ENCODE peak calls at places on chromosomes 12 and 14, in five cellular contexts. One of them, this sample, is unnamed.

GRCh38 chr14:35895256-35895655 is 69.1 kb downstream of the BRMS1L start:
- DNase-seq in mesenchymal stem cell: no peak
- DNase-seq in astrocyte: no peak
- DNase-seq in DND-41: no peak
- DNase-seq in fibroblast of lung: no peak
- DNase-seq in this sample: no peak

GRCh38 chr14:20551606-20552005 is 9.2 kb downstream of the RNASE9 start:
- DNase-seq in mesenchymal stem cell: no peak
- DNase-seq in astrocyte: no peak
- DNase-seq in DND-41: no peak
- DNase-seq in fibroblast of lung: no peak
- DNase-seq in this sample: no peak

GRCh38 chr12:88834226-88834625 is 254.0 kb upstream of the KITLG start:
- DNase-seq in mesenchymal stem cell: no peak
- DNase-seq in astrocyte: peak
- DNase-seq in DND-41: no peak
- DNase-seq in fibroblast of lung: peak
- DNase-seq in this sample: peak

GRCh38 chr12:102429211-102429610 is 51.2 kb downstream of the IGF1 start:
- DNase-seq in mesenchymal stem cell: no peak
- DNase-seq in astrocyte: no peak
- DNase-seq in DND-41: no peak
- DNase-seq in fibroblast of lung: no peak
- DNase-seq in this sample: no peak

GRCh38 chr14:24441904-24442239 is 704 bp downstream of the SDR39U1 start:
- DNase-seq in mesenchymal stem cell: no peak
- DNase-seq in astrocyte: peak
- DNase-seq in DND-41: no peak
- DNase-seq in fibroblast of lung: peak
- DNase-seq in this sample: no peak

GRCh38 chr12:106753526-106753925 is 21.0 kb upstream of the RIC8B start:
- DNase-seq in mesenchymal stem cell: no peak
- DNase-seq in astrocyte: no peak
- DNase-seq in DND-41: no peak
- DNase-seq in fibroblast of lung: no peak
- DNase-seq in this sample: no peak

GRCh38 chr14:105072892-105073719 is 7.9 kb upstream of the GPR132 start:
- DNase-seq in mesenchymal stem cell: no peak
- DNase-seq in astrocyte: no peak
- DNase-seq in DND-41: no peak
- DNase-seq in fibroblast of lung: no peak
- DNase-seq in this sample: no peak

GRCh38 chr12:46266869-46267617 is 1.8 kb downstream of the SLC38A1 start:
- DNase-seq in mesenchymal stem cell: peak
- DNase-seq in astrocyte: peak
- DNase-seq in DND-41: peak
- DNase-seq in fibroblast of lung: peak
- DNase-seq in this sample: peak

GRCh38 chr14:56659361-56659760 is 79.8 kb downstream of the TMEM260 start:
- DNase-seq in mesenchymal stem cell: no peak
- DNase-seq in astrocyte: no peak
- DNase-seq in DND-41: no peak
- DNase-seq in fibroblast of lung: no peak
- DNase-seq in this sample: no peak

GRCh38 chr12:124125472-124125871 is 152.5 kb downstream of the ZNF664 start:
- DNase-seq in mesenchymal stem cell: peak
- DNase-seq in astrocyte: peak
- DNase-seq in DND-41: no peak
- DNase-seq in fibroblast of lung: peak
- DNase-seq in this sample: peak

GRCh38 chr12:59724011-59724703 is 128.3 kb downstream of the SLC16A7 start:
- DNase-seq in mesenchymal stem cell: no peak
- DNase-seq in astrocyte: no peak
- DNase-seq in DND-41: no peak
- DNase-seq in fibroblast of lung: no peak
- DNase-seq in this sample: no peak

GRCh38 chr14:39229601-39230110 is 4.1 kb upstream of the MIA2 start:
- DNase-seq in mesenchymal stem cell: no peak
- DNase-seq in astrocyte: no peak
- DNase-seq in DND-41: no peak
- DNase-seq in fibroblast of lung: no peak
- DNase-seq in this sample: no peak

GRCh38 chr14:67464377-67464776 is 24.1 kb downstream of the TMEM229B start:
- DNase-seq in mesenchymal stem cell: no peak
- DNase-seq in astrocyte: no peak
- DNase-seq in DND-41: peak
- DNase-seq in fibroblast of lung: no peak
- DNase-seq in this sample: no peak

GRCh38 chr14:85528882-85529585 is 910 bp upstream of the FLRT2 start:
- DNase-seq in mesenchymal stem cell: peak
- DNase-seq in astrocyte: peak
- DNase-seq in DND-41: no peak
- DNase-seq in fibroblast of lung: peak
- DNase-seq in this sample: peak

GRCh38 chr14:22908601-22909000 is 10.3 kb downstream of the RBM23 start:
- DNase-seq in mesenchymal stem cell: peak
- DNase-seq in astrocyte: no peak
- DNase-seq in DND-41: no peak
- DNase-seq in fibroblast of lung: no peak
- DNase-seq in this sample: no peak

GRCh38 chr14:64745511-64746041 is 41.4 kb downstream of the PLEKHG3 start:
- DNase-seq in mesenchymal stem cell: peak
- DNase-seq in astrocyte: peak
- DNase-seq in DND-41: no peak
- DNase-seq in fibroblast of lung: no peak
- DNase-seq in this sample: no peak

GRCh38 chr14:102527255-102528232 is 18.0 kb upstream of the ANKRD9 start:
- DNase-seq in mesenchymal stem cell: no peak
- DNase-seq in astrocyte: no peak
- DNase-seq in DND-41: no peak
- DNase-seq in fibroblast of lung: peak
- DNase-seq in this sample: peak

GRCh38 chr14:50230601-50231474 is 540 bp downstream of the SOS2 start:
- DNase-seq in mesenchymal stem cell: peak
- DNase-seq in astrocyte: peak
- DNase-seq in DND-41: peak
- DNase-seq in fibroblast of lung: peak
- DNase-seq in this sample: peak

GRCh38 chr14:104383088-104383805 is 196.3 kb upstream of the C14orf180 start:
- DNase-seq in mesenchymal stem cell: no peak
- DNase-seq in astrocyte: no peak
- DNase-seq in DND-41: no peak
- DNase-seq in fibroblast of lung: no peak
- DNase-seq in this sample: no peak

GRCh38 chr14:103074699-103075341 is 9.2 kb upstream of the LBHD2 start:
- DNase-seq in mesenchymal stem cell: no peak
- DNase-seq in astrocyte: no peak
- DNase-seq in DND-41: no peak
- DNase-seq in fibroblast of lung: no peak
- DNase-seq in this sample: no peak

GRCh38 chr12:54352891-54353874 is 11.1 kb downstream of the GPR84 start:
- DNase-seq in mesenchymal stem cell: peak
- DNase-seq in astrocyte: peak
- DNase-seq in DND-41: no peak
- DNase-seq in fibroblast of lung: peak
- DNase-seq in this sample: no peak

GRCh38 chr12:92899388-92900001 is 29.6 kb downstream of the EEA1 start:
- DNase-seq in mesenchymal stem cell: peak
- DNase-seq in astrocyte: peak
- DNase-seq in DND-41: no peak
- DNase-seq in fibroblast of lung: peak
- DNase-seq in this sample: peak

GRCh38 chr14:89292579-89293348 is 124.3 kb downstream of the FOXN3 start:
- DNase-seq in mesenchymal stem cell: no peak
- DNase-seq in astrocyte: no peak
- DNase-seq in DND-41: no peak
- DNase-seq in fibroblast of lung: no peak
- DNase-seq in this sample: no peak

GRCh38 chr12:69052613-69053408 is 119.8 kb upstream of the CPM start:
- DNase-seq in mesenchymal stem cell: peak
- DNase-seq in astrocyte: peak
- DNase-seq in DND-41: no peak
- DNase-seq in fibroblast of lung: peak
- DNase-seq in this sample: peak

GRCh38 chr12:116672842-116673516 is 64.9 kb downstream of the SPRING1 start:
- DNase-seq in mesenchymal stem cell: no peak
- DNase-seq in astrocyte: no peak
- DNase-seq in DND-41: peak
- DNase-seq in fibroblast of lung: no peak
- DNase-seq in this sample: no peak

GRCh38 chr14:99579077-99579836 is 24.8 kb downstream of the CCDC85C start:
- DNase-seq in mesenchymal stem cell: no peak
- DNase-seq in astrocyte: no peak
- DNase-seq in DND-41: no peak
- DNase-seq in fibroblast of lung: no peak
- DNase-seq in this sample: peak

GRCh38 chr12:46938071-46938678 is 112.4 kb upstream of the SLC38A4 start:
- DNase-seq in mesenchymal stem cell: no peak
- DNase-seq in astrocyte: peak
- DNase-seq in DND-41: no peak
- DNase-seq in fibroblast of lung: peak
- DNase-seq in this sample: peak

DNA sequence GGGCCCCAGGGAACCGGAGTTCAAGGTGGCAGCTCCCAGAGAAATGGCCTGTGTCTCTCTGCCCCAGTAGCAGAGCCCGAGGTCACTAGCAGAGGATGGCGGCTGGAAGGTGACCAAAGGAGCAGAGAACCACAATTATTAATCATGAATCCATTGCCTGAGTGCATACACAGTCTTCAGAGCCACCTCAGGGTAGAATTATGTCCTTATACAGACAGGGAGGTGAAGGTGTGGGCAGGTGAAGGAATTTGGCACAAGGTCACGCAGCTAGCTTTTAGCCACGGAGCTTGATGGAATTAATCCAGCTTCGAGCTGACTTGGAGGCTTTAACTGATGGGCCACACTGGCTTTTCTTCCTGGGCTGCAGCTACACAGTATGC is 93.2 kb downstream of the LRRC74A start:
- DNase-seq in mesenchymal stem cell: no peak
- DNase-seq in astrocyte: peak
- DNase-seq in DND-41: no peak
- DNase-seq in fibroblast of lung: peak
- DNase-seq in this sample: no peak
- H2AFZ ChIP-seq in mesenchymal stem cell: no peak
- H2AFZ ChIP-seq in astrocyte: no peak
- H2AFZ ChIP-seq in DND-41: peak
- H2AFZ ChIP-seq in fibroblast of lung: no peak
- H2AFZ ChIP-seq in this sample: peak

GRCh38 chr12:122909442-122910288 is 13.7 kb upstream of the VPS37B start:
- DNase-seq in mesenchymal stem cell: no peak
- DNase-seq in astrocyte: no peak
- DNase-seq in DND-41: no peak
- DNase-seq in fibroblast of lung: no peak
- DNase-seq in this sample: no peak
- H2AFZ ChIP-seq in mesenchymal stem cell: no peak
- H2AFZ ChIP-seq in astrocyte: peak
- H2AFZ ChIP-seq in DND-41: no peak
- H2AFZ ChIP-seq in fibroblast of lung: no peak
- H2AFZ ChIP-seq in this sample: peak

DNA sequence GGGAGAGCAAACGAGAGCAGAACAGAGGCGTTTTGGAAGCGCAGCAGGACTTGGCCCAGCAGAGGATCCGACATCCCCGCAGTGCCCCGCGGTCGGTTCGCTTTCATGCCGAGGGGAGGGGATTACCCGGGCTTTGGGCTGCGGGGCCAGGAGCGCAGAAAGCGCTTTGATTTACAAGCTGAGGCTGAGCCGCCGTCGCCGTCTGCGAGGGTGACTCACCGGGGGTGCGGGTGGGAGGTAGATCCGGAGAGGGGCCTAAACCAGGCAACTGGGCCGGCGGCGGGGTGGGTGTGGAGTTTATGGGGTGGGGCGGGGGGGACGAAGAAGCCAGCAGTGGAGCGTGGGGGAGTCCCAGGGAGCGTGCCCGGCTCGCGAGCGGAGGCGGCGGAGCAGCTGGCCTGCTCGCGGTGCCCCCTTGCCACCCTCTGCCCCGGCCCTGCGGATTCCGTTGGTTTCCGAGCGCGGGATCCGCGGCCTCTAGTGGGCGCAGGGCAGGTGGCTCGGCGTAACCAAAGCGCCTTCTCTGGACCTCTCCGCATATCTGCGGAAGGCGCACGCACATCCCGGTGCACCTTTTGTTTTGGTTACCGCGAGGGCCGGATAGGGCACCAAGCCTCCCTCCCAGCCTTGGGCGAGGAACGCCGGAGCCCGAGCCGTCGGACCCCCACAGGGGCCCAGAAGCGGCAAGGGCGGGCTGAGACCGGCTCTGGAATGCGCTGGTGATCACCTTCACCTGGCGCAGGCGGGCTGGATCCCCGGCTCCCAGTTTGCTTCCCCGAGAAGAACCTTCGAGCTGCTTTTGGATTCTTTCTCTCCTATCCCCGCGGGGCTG is 2.6 kb downstream of the SIX4 start:
- DNase-seq in mesenchymal stem cell: peak
- DNase-seq in astrocyte: peak
- DNase-seq in DND-41: no peak
- DNase-seq in fibroblast of lung: peak
- DNase-seq in this sample: peak
- H2AFZ ChIP-seq in mesenchymal stem cell: peak
- H2AFZ ChIP-seq in astrocyte: peak
- H2AFZ ChIP-seq in DND-41: peak
- H2AFZ ChIP-seq in fibroblast of lung: peak
- H2AFZ ChIP-seq in this sample: peak

DNA sequence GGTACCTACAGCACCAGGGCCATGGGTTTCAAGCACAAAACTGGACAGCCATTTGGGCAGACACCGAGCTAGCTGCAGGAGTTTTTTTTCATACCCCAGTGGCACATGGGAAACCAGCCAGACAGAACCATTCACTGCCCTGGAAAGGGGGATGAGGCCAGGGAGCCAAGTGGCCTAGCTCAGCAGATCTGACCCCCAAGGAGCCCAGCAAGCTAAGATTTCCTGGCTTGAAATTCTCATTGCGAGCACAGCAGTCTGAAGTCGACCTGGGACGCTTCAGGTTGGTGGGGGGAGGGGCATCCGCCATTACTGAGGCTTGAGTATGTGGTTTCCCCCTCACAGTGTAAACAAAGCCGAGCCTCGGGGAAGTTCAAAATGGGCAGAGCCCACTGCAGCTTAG is 81.2 kb upstream of the CCDC175 start:
- DNase-seq in mesenchymal stem cell: no peak
- DNase-seq in astrocyte: no peak
- DNase-seq in DND-41: no peak
- DNase-seq in fibroblast of lung: no peak
- DNase-seq in this sample: no peak
- H2AFZ ChIP-seq in mesenchymal stem cell: no peak
- H2AFZ ChIP-seq in astrocyte: no peak
- H2AFZ ChIP-seq in DND-41: no peak
- H2AFZ ChIP-seq in fibroblast of lung: no peak
- H2AFZ ChIP-seq in this sample: no peak

GRCh38 chr14:54652890-54653201 is 85.9 kb downstream of the SAMD4A start:
- DNase-seq in mesenchymal stem cell: no peak
- DNase-seq in astrocyte: no peak
- DNase-seq in DND-41: no peak
- DNase-seq in fibroblast of lung: no peak
- DNase-seq in this sample: no peak
- H2AFZ ChIP-seq in mesenchymal stem cell: no peak
- H2AFZ ChIP-seq in astrocyte: no peak
- H2AFZ ChIP-seq in DND-41: no peak
- H2AFZ ChIP-seq in fibroblast of lung: no peak
- H2AFZ ChIP-seq in this sample: peak

This sample was measured in mammary epithelial cell.